ENCODE peak calls at places on chromosomes 16 and 17, in six cellular contexts. K, C, U, P, T and X are unnamed samples.

GRCh38 chr16:67406111-67406593 is 10.1 kb downstream of the ZDHHC1 start:
- DNase-seq in K (no peak), C (no peak), U (no peak), P (peak; percentile 93), T (no peak), X (peak; percentile 79)

GRCh38 chr16:64589836-64590235 is 532.0 kb downstream of the CDH11 start:
- DNase-seq in K (no peak), C (no peak), U (no peak), P (no peak), T (no peak), X (no peak)

GRCh38 chr17:21043296-21044232 is 753 bp upstream of the USP22 start:
- DNase-seq in K (peak; percentile 84), C (peak; percentile 97), U (peak; percentile 95), P (peak; percentile 99), T (peak; percentile 99), X (peak; percentile 99)

GRCh38 chr17:57375770-57376181 is 119.5 kb downstream of the MSI2 start:
- DNase-seq in K (no peak), C (no peak), U (peak; percentile 90), P (no peak), T (no peak), X (no peak)

GRCh38 chr17:16314859-16315258 is 38.4 kb downstream of the CENPV start:
- DNase-seq in K (no peak), C (no peak), U (no peak), P (no peak), T (no peak), X (no peak)

GRCh38 chr16:30748634-30749445 is 615 bp downstream of the PHKG2 start:
- DNase-seq in K (no peak), C (peak; percentile 69), U (no peak), P (no peak), T (no peak), X (peak; percentile 47)

GRCh38 chr17:28478940-28479615 is 5.6 kb downstream of the SLC13A2 start:
- DNase-seq in K (no peak), C (no peak), U (no peak), P (no peak), T (no peak), X (no peak)

GRCh38 chr17:13671771-13672170 is 70.0 kb upstream of the HS3ST3A1 start:
- DNase-seq in K (no peak), C (no peak), U (no peak), P (no peak), T (no peak), X (no peak)

DNA sequence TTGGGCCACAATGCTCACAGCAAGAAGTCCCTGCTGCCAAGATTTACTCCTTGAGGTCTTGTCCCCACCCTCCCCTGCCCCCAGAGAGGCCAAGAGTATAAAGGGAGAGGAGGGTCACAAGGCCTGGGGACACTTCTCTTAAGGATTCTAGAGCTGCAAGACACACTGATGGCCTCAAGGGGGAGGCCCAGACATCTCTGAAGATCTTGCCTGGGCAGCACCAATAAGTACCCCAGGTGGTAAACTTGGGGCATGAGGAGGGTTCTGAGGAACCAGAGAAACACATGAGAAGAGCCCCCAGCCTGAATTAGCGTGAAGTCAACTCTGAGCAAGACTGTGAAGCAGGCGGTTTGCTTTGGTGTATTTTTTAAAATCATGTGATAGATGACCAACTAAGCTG is 26.8 kb upstream of the MTMR4 start:
- DNase-seq in K (no peak), C (no peak), U (peak; percentile 54), P (peak; percentile 26), T (no peak), X (no peak)
- TF ChIP-seq CTCF in K (peak; percentile 47), C (no peak), U (peak; percentile 74), P (no peak), T (no peak), X (no peak)

DNA sequence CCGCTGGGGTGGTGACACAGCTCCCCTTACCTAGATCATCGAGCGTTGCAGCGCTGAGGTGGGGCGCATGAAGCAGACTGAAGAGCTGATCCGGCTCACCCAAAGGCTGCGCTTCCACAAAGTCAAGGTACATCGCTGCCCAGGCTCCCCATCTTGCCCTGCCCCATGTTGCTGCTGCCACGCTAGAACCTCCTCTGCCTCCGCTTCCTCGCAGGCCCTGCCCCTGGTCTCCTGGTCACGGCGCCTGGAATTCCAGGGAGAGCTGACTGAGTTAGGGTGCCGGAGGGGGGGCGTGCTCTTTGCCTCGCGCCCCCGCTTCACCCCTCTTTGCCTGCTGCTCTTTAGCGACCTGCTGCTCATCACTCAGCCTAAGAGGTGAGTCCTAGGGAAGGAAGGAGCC is 8.5 kb downstream of the ARHGEF15 start:
- DNase-seq in K (no peak), C (no peak), U (no peak), P (no peak), T (no peak), X (no peak)
- TF ChIP-seq POLR2A in K (no peak), C (no peak), U (no peak), P (no peak), T (no peak), X (no peak)

GRCh38 chr17:63078707-63079106 is 112.7 kb downstream of the TANC2 start:
- DNase-seq in K (no peak), C (no peak), U (no peak), P (no peak), T (no peak), X (no peak)

GRCh38 chr17:63082952-63083351 is 116.9 kb downstream of the TANC2 start:
- DNase-seq in K (no peak), C (no peak), U (no peak), P (no peak), T (no peak), X (no peak)

GRCh38 chr17:63086483-63087185 is 120.6 kb downstream of the TANC2 start:
- DNase-seq in K (no peak), C (no peak), U (no peak), P (no peak), T (no peak), X (no peak)

DNA sequence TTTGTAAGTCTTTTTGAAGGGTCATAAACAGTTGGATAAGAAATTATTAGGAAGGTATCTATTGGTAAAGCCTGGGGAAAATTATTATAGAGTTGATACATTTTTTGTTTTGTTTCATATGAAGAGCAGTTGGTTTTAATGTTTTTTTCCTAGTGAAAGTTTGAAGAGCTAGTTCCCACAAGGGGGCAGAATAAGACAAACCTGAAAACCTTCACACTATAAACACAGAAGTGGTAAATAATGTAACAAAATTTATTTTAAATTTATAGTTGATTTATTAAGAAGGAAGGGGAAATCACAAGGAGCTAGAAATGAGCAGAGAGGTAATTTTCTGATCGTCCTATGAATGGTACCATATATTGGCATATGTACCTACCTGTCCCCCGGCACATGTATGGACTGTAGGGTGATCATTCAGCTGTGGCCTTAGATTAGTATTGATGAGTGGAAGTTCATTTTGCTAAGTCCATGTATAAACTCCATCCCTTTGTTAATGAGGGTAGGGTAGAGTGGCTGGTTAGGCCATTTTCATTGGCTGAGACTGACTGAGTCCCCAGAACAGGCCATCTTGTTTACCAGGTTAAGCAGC is 116.3 kb downstream of the TANC2 start:
- DNase-seq in K (no peak), C (no peak), U (peak; percentile 10), P (no peak), T (no peak), X (no peak)
- TF ChIP-seq CTCF in K (peak; percentile 16), C (no peak), U (peak; percentile 54), P (no peak), T (peak; percentile 46), X (no peak)

GRCh38 chr16:25106567-25107465 is 4.7 kb upstream of the LCMT1 start:
- DNase-seq in K (no peak), C (peak; percentile 95), U (peak; percentile 79), P (peak; percentile 99), T (peak; percentile 99), X (peak; percentile 96)
- TF ChIP-seq POLR2A in K (peak; percentile 91), C (peak; percentile 55), U (peak; percentile 74), P (no peak), T (peak; percentile 34), X (no peak)

GRCh38 chr16:85209526-85210121 is 97.4 kb upstream of the CIBAR2 start:
- DNase-seq in K (no peak), C (peak; percentile 63), U (no peak), P (no peak), T (no peak), X (no peak)
- TF ChIP-seq CTCF in K (no peak), C (no peak), U (peak; percentile 36), P (no peak), T (no peak), X (no peak)

GRCh38 chr17:792277-792676 is 10.1 kb downstream of the MRM3 start:
- DNase-seq in K (no peak), C (no peak), U (no peak), P (no peak), T (no peak), X (no peak)
- TF ChIP-seq POLR2A in K (no peak), C (no peak), U (no peak), P (no peak), T (no peak), X (no peak)